ENCODE peak calls at places on chromosomes 11 and 22, in eight cellular contexts. T is central memory CD4-positive, alpha-beta T cell; S is stimulated activated CD8-positive, alpha-beta memory T cell treated with anti-CD3 and anti-CD28 coated beads, Interleukin-15, amount 100 ng/mL, for 24 hours; C is AG09309; A is IMR-90; O is WTC11; M is dorsolateral prefrontal cortex; D is T47D. W is an unnamed sample.

GRCh38 chr11:66564984-66565383 is 3.4 kb downstream of the CTSF start:
- DNase-seq in T (no peak), S (no peak), C (no peak), A (no peak), O (no peak), M (no peak), D (no peak), W (no peak)

GRCh38 chr11:74094393-74094792 is 76.4 kb downstream of the C2CD3 start:
- DNase-seq in T (no peak), S (no peak), C (no peak), A (no peak), O (no peak), M (no peak), D (no peak), W (no peak)

GRCh38 chr11:85947431-85948272 is 92.5 kb downstream of the CCDC83 start:
- DNase-seq in T (no peak), S (no peak), C (peak; percentile 73), A (peak; percentile 93), O (no peak), M (no peak), D (no peak), W (no peak)

GRCh38 chr11:119371778-119372182 is 9.7 kb downstream of the USP2 start:
- DNase-seq in T (no peak), S (no peak), C (no peak), A (no peak), O (no peak), M (no peak), D (peak; percentile 48), W (no peak)

GRCh38 chr22:16783930-16784354 is 41.3 kb downstream of the XKR3 start:
- DNase-seq in T (no peak), S (no peak), C (no peak), A (no peak), O (no peak), M (no peak), D (no peak), W (peak; percentile 30)

GRCh38 chr11:2585566-2586090 is 114.2 kb downstream of the KCNQ1OT1 start:
- DNase-seq in T (no peak), S (no peak), C (no peak), A (no peak), O (no peak), M (peak; percentile 20), D (no peak), W (no peak)

GRCh38 chr22:40024201-40025061 is 29.7 kb downstream of the FAM83F start:
- DNase-seq in T (peak; percentile 42), S (peak; percentile 21), C (no peak), A (peak; percentile 51), O (peak; percentile 84), M (peak; percentile 62), D (peak; percentile 71), W (peak; percentile 93)

GRCh38 chr11:128692750-128693578 is 908 bp upstream of the FLI1 start:
- DNase-seq in T (peak; percentile 32), S (no peak), C (no peak), A (no peak), O (peak; percentile 49), M (no peak), D (no peak), W (peak; percentile 60)

GRCh38 chr22:42743501-42743991 is 22.9 kb upstream of the A4GALT start:
- DNase-seq in T (no peak), S (no peak), C (peak; percentile 69), A (no peak), O (no peak), M (no peak), D (no peak), W (peak; percentile 76)

GRCh38 chr11:6488342-6488741 is 7.0 kb downstream of the TIMM10B start:
- DNase-seq in T (no peak), S (no peak), C (no peak), A (no peak), O (no peak), M (no peak), D (no peak), W (no peak)

GRCh38 chr11:5092821-5093585 is 23.6 kb downstream of the OR52E1 start:
- DNase-seq in T (no peak), S (no peak), C (no peak), A (no peak), O (no peak), M (no peak), D (no peak), W (no peak)

GRCh38 chr11:32752001-32752400 is 42.5 kb downstream of the CCDC73 start:
- DNase-seq in T (no peak), S (no peak), C (no peak), A (no peak), O (no peak), M (no peak), D (no peak), W (no peak)

GRCh38 chr11:45141171-45141570 is 5.3 kb upstream of the PRDM11 start:
- DNase-seq in T (no peak), S (no peak), C (no peak), A (no peak), O (no peak), M (no peak), D (no peak), W (no peak)

GRCh38 chr11:34251640-34251980 is 106.2 kb downstream of the ABTB2 start:
- DNase-seq in T (no peak), S (no peak), C (no peak), A (peak; percentile 42), O (no peak), M (no peak), D (no peak), W (no peak)

GRCh38 chr11:70505761-70506657 is 107.7 kb downstream of the CTTN start:
- DNase-seq in T (no peak), S (no peak), C (no peak), A (no peak), O (no peak), M (no peak), D (no peak), W (no peak)

GRCh38 chr11:60971520-60971919 is at the start of gene CD6:
- DNase-seq in T (peak; percentile 72), S (no peak), C (no peak), A (no peak), O (no peak), M (no peak), D (no peak), W (no peak)

GRCh38 chr11:64879226-64879900 is 942 bp upstream of the EHD1 start:
- DNase-seq in T (no peak), S (no peak), C (no peak), A (no peak), O (no peak), M (no peak), D (no peak), W (no peak)

GRCh38 chr11:45366839-45367238 is 80.7 kb upstream of the SYT13 start:
- DNase-seq in T (no peak), S (no peak), C (no peak), A (no peak), O (no peak), M (no peak), D (no peak), W (peak; percentile 76)

GRCh38 chr22:46057762-46058420 is 80.9 kb upstream of the WNT7B start:
- DNase-seq in T (peak; percentile 45), S (no peak), C (no peak), A (no peak), O (peak; percentile 6), M (peak; percentile 47), D (peak; percentile 71), W (no peak)